ENCODE peak calls at places on chromosomes 1 and 21, in five cellular contexts. D is NCI-H2081, E is cardiac fibroblast, L is progenitor cell of endocrine pancreas, T is fibroblast of mammary gland. N is an unnamed sample.

GRCh38 chr1:245788269-245788668 is 633.5 kb downstream of the KIF26B start:
- DNase-seq in D (no peak), E (peak; percentile 97), L (no peak), T (peak; percentile 97), N (peak; percentile 87)

GRCh38 chr1:21626921-21627339 is 42.2 kb downstream of the RAP1GAP start:
- DNase-seq in D (no peak), E (no peak), L (no peak), T (no peak), N (no peak)

GRCh38 chr1:246335126-246335525 is 172.0 kb downstream of the SMYD3 start:
- DNase-seq in D (no peak), E (no peak), L (no peak), T (no peak), N (no peak)

GRCh38 chr1:164184273-164184672 is 374.7 kb upstream of the PBX1 start:
- DNase-seq in D (no peak), E (no peak), L (no peak), T (no peak), N (no peak)

GRCh38 chr1:200366577-200367253 is 43.1 kb downstream of the ZNF281 start:
- DNase-seq in D (no peak), E (no peak), L (no peak), T (no peak), N (no peak)

GRCh38 chr1:10897981-10898728 is 101.7 kb upstream of the CASZ1 start:
- DNase-seq in D (no peak), E (peak; percentile 71), L (no peak), T (peak; percentile 68), N (no peak)

GRCh38 chr1:2345297-2346075 is 45.9 kb downstream of the MORN1 start:
- DNase-seq in D (no peak), E (no peak), L (no peak), T (no peak), N (no peak)

GRCh38 chr1:246219508-246220030 is 287.5 kb downstream of the SMYD3 start:
- DNase-seq in D (peak; percentile 96), E (peak; percentile 22), L (no peak), T (peak; percentile 40), N (no peak)

GRCh38 chr1:173134800-173135199 is 72.3 kb downstream of the TNFSF4 start:
- DNase-seq in D (no peak), E (no peak), L (no peak), T (no peak), N (no peak)

GRCh38 chr1:237931631-237932030 is 40.9 kb upstream of the ZP4 start:
- DNase-seq in D (no peak), E (no peak), L (no peak), T (no peak), N (no peak)

GRCh38 chr1:6011161-6011945 is 19.1 kb upstream of the NPHP4 start:
- DNase-seq in D (no peak), E (no peak), L (no peak), T (no peak), N (no peak)

GRCh38 chr1:230067441-230067870 is 418 bp downstream of the GALNT2 start:
- DNase-seq in D (peak; percentile 25), E (peak; percentile 59), L (peak; percentile 39), T (peak; percentile 57), N (no peak)

GRCh38 chr1:212040629-212041028 is 5.1 kb downstream of the DTL start:
- DNase-seq in D (no peak), E (no peak), L (no peak), T (no peak), N (no peak)

GRCh38 chr1:243729956-243730355 is 120.1 kb downstream of the AKT3 start:
- DNase-seq in D (no peak), E (no peak), L (no peak), T (no peak), N (no peak)

GRCh38 chr1:159705911-159706270 is 8.5 kb downstream of the CRP start:
- DNase-seq in D (no peak), E (no peak), L (no peak), T (no peak), N (no peak)

GRCh38 chr1:199161766-199162303 is 523.0 kb downstream of the PTPRC start:
- DNase-seq in D (no peak), E (no peak), L (no peak), T (no peak), N (no peak)

GRCh38 chr21:34989337-34990151 is 59.6 kb downstream of the RUNX1 start:
- DNase-seq in D (no peak), E (peak; percentile 20), L (no peak), T (peak; percentile 31), N (no peak)

GRCh38 chr1:234645964-234646363 is 36.0 kb upstream of the IRF2BP2 start:
- DNase-seq in D (no peak), E (peak; percentile 49), L (no peak), T (peak; percentile 46), N (no peak)

GRCh38 chr21:43361127-43361492 is 65.8 kb downstream of the SIK1 start:
- DNase-seq in D (no peak), E (peak; percentile 59), L (no peak), T (peak; percentile 28), N (no peak)

GRCh38 chr1:59494145-59494824 is 197.4 kb downstream of the FGGY start:
- DNase-seq in D (no peak), E (no peak), L (no peak), T (peak; percentile 34), N (no peak)

GRCh38 chr1:183244466-183244865 is 58.4 kb downstream of the LAMC2 start:
- DNase-seq in D (no peak), E (peak; percentile 97), L (no peak), T (peak; percentile 97), N (no peak)

GRCh38 chr1:8431028-8431427 is 113.1 kb downstream of the SLC45A1 start:
- DNase-seq in D (no peak), E (no peak), L (no peak), T (no peak), N (no peak)

GRCh38 chr1:233883671-233884070 is 20.8 kb upstream of the SLC35F3 start:
- DNase-seq in D (no peak), E (no peak), L (no peak), T (no peak), N (no peak)

GRCh38 chr1:9306006-9306405 is 13.3 kb downstream of the SPSB1 start:
- DNase-seq in D (no peak), E (no peak), L (no peak), T (no peak), N (no peak)

GRCh38 chr1:50332941-50333594 is 90.2 kb downstream of the DMRTA2 start:
- DNase-seq in D (peak; percentile 88), E (peak; percentile 33), L (peak; percentile 65), T (peak; percentile 43), N (no peak)

N was measured in non-pigmented ciliary epithelial cell.